ENCODE peak calls at places on chromosomes 4 and X, in six cellular contexts. One of them, this sample, is unnamed.

GRCh38 chr4:26766142-26766541 is 94.5 kb upstream of the STIM2 start:
- DNase-seq in tibial artery: no peak
- DNase-seq in suprapubic skin: no peak
- DNase-seq in RWPE2: no peak
- DNase-seq in uterus: no peak
- DNase-seq in H7: no peak
- DNase-seq in this sample: no peak

GRCh38 chr4:79576480-79576803 is 168.4 kb upstream of the GK2 start:
- DNase-seq in RWPE2: no peak
- DNase-seq in uterus: no peak
- DNase-seq in tibial artery: no peak
- DNase-seq in suprapubic skin: no peak
- DNase-seq in H7: peak; percentile 2
- DNase-seq in this sample: peak; percentile 65

GRCh38 chrX:39331062-39331704 is 529.9 kb downstream of the MID1IP1 start:
- DNase-seq in suprapubic skin: no peak
- DNase-seq in uterus: no peak
- DNase-seq in RWPE2: no peak
- DNase-seq in tibial artery: no peak
- DNase-seq in H7: no peak
- DNase-seq in this sample: no peak

GRCh38 chrX:151346931-151347543 is 50.0 kb upstream of the VMA21 start:
- DNase-seq in uterus: no peak
- DNase-seq in tibial artery: no peak
- DNase-seq in RWPE2: no peak
- DNase-seq in H7: no peak
- DNase-seq in suprapubic skin: no peak
- DNase-seq in this sample: no peak

GRCh38 chrX:17039826-17040225 is 93.4 kb downstream of the REPS2 start:
- DNase-seq in uterus: no peak
- DNase-seq in RWPE2: no peak
- DNase-seq in suprapubic skin: no peak
- DNase-seq in tibial artery: no peak
- DNase-seq in H7: no peak
- DNase-seq in this sample: no peak

GRCh38 chr4:160825644-160826338 is 1338.0 kb downstream of the FSTL5 start:
- DNase-seq in suprapubic skin: no peak
- DNase-seq in uterus: no peak
- DNase-seq in RWPE2: no peak
- DNase-seq in H7: no peak
- DNase-seq in tibial artery: no peak
- DNase-seq in this sample: no peak

GRCh38 chrX:151921292-151921691 is 8.6 kb downstream of the MAGEA4 start:
- DNase-seq in RWPE2: no peak
- DNase-seq in suprapubic skin: no peak
- DNase-seq in H7: no peak
- DNase-seq in tibial artery: no peak
- DNase-seq in uterus: no peak
- DNase-seq in this sample: no peak

GRCh38 chr4:176433983-176434382 is 114.2 kb downstream of the SPCS3 start:
- DNase-seq in H7: no peak
- DNase-seq in RWPE2: no peak
- DNase-seq in uterus: no peak
- DNase-seq in suprapubic skin: no peak
- DNase-seq in tibial artery: no peak
- DNase-seq in this sample: no peak

GRCh38 chr4:3673716-3674478 is 92.3 kb upstream of the ADRA2C start:
- DNase-seq in RWPE2: no peak
- DNase-seq in H7: no peak
- DNase-seq in suprapubic skin: peak; percentile 56
- DNase-seq in tibial artery: peak; percentile 31
- DNase-seq in uterus: no peak
- DNase-seq in this sample: no peak

GRCh38 chrX:41250867-41251266 is 83.1 kb upstream of the DDX3X start:
- DNase-seq in suprapubic skin: no peak
- DNase-seq in RWPE2: no peak
- DNase-seq in uterus: no peak
- DNase-seq in H7: no peak
- DNase-seq in tibial artery: no peak
- DNase-seq in this sample: no peak

GRCh38 chrX:39762266-39762841 is 335.4 kb downstream of the BCOR start:
- DNase-seq in suprapubic skin: no peak
- DNase-seq in uterus: no peak
- DNase-seq in tibial artery: no peak
- DNase-seq in RWPE2: no peak
- DNase-seq in H7: no peak
- DNase-seq in this sample: no peak

GRCh38 chr4:82865592-82865991 is 25.4 kb downstream of the SEC31A start:
- DNase-seq in uterus: no peak
- DNase-seq in RWPE2: no peak
- DNase-seq in tibial artery: no peak
- DNase-seq in H7: no peak
- DNase-seq in suprapubic skin: no peak
- DNase-seq in this sample: peak; percentile 95

GRCh38 chr4:152780267-152780811 is 585 bp downstream of the ARFIP1 start:
- DNase-seq in RWPE2: no peak
- DNase-seq in suprapubic skin: no peak
- DNase-seq in tibial artery: no peak
- DNase-seq in H7: no peak
- DNase-seq in uterus: no peak
- DNase-seq in this sample: no peak

GRCh38 chr4:121973791-121974190 is 21.9 kb upstream of the TRPC3 start:
- DNase-seq in H7: no peak
- DNase-seq in tibial artery: no peak
- DNase-seq in RWPE2: no peak
- DNase-seq in suprapubic skin: no peak
- DNase-seq in uterus: no peak
- DNase-seq in this sample: no peak

GRCh38 chr4:118732591-118733330 is 47.6 kb downstream of the METTL14 start:
- DNase-seq in suprapubic skin: no peak
- DNase-seq in H7: no peak
- DNase-seq in RWPE2: no peak
- DNase-seq in tibial artery: no peak
- DNase-seq in uterus: no peak
- DNase-seq in this sample: no peak

GRCh38 chr4:63620271-63620670 is 789.0 kb downstream of the TECRL start:
- DNase-seq in suprapubic skin: no peak
- DNase-seq in RWPE2: no peak
- DNase-seq in H7: no peak
- DNase-seq in uterus: no peak
- DNase-seq in tibial artery: no peak
- DNase-seq in this sample: no peak

GRCh38 chr4:125368161-125368560 is 53.4 kb downstream of the FAT4 start:
- DNase-seq in H7: no peak
- DNase-seq in RWPE2: no peak
- DNase-seq in tibial artery: no peak
- DNase-seq in uterus: no peak
- DNase-seq in suprapubic skin: no peak
- DNase-seq in this sample: peak; percentile 66

GRCh38 chr4:87057835-87058234 is 123.0 kb downstream of the AFF1 start:
- DNase-seq in tibial artery: no peak
- DNase-seq in uterus: no peak
- DNase-seq in suprapubic skin: no peak
- DNase-seq in RWPE2: no peak
- DNase-seq in H7: no peak
- DNase-seq in this sample: no peak

GRCh38 chr4:87060957-87061356 is 126.1 kb downstream of the AFF1 start:
- DNase-seq in H7: no peak
- DNase-seq in tibial artery: no peak
- DNase-seq in RWPE2: peak; percentile 60
- DNase-seq in uterus: no peak
- DNase-seq in suprapubic skin: no peak
- DNase-seq in this sample: no peak

GRCh38 chr4:87056884-87057283 is 122.1 kb downstream of the AFF1 start:
- DNase-seq in tibial artery: no peak
- DNase-seq in H7: no peak
- DNase-seq in RWPE2: no peak
- DNase-seq in uterus: no peak
- DNase-seq in suprapubic skin: no peak
- DNase-seq in this sample: no peak

GRCh38 chr4:87055340-87055739 is 120.5 kb downstream of the AFF1 start:
- DNase-seq in uterus: no peak
- DNase-seq in suprapubic skin: no peak
- DNase-seq in tibial artery: no peak
- DNase-seq in RWPE2: no peak
- DNase-seq in H7: no peak
- DNase-seq in this sample: peak; percentile 38

DNA sequence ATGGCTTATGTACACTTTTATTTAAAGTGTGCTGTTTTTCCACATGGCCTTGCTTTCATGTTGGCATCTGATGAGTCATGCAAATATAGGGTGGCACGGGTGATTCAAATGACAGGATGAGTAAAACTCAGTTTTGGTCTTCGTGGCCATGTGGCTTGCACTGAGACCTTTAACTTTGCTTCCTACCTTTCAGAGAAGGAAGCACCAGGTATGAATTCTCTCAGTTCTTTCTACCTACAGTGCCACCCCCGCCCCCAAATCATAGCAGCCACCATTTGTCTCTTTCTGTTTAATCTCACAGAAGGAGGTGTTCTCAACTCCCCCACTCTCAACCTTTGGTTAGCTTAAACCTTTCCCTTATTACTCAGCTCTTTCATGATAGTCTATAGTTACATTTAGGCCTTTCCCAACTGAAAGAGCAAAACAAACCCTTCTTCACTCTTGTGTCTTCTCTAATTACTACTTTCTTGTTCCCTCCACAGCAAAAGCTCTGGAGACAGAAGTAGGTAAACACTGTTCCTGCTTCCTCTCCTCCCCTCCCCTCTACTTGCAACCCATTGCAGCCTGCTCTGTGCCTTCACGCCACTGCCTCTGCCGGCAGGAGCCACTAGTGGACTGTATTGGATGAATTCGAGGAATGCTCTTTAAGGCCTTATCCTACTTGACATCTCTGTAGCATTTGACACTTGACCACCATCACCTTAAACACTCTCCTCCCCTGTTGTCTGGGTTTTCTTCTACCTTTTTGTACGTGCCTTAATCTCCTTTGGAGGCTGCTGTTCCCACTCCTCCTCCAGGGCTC is 123.7 kb downstream of the AFF1 start:
- DNase-seq in uterus: no peak
- DNase-seq in tibial artery: no peak
- DNase-seq in suprapubic skin: no peak
- DNase-seq in RWPE2: no peak
- DNase-seq in H7: peak; percentile 60
- DNase-seq in this sample: no peak
- H3K4me3 ChIP-seq in uterus: no peak overlapping the region
- H3K4me3 ChIP-seq in tibial artery: no peak overlapping the region
- H3K4me3 ChIP-seq in suprapubic skin: no peak overlapping the region
- H3K4me3 ChIP-seq in RWPE2: no peak overlapping the region
- H3K4me3 ChIP-seq in H7: no peak overlapping the region
- H3K4me3 ChIP-seq in this sample: no peak overlapping the region

GRCh38 chrX:124902953-124903352 is 416.7 kb upstream of the TEX13C start:
- DNase-seq in suprapubic skin: no peak
- DNase-seq in uterus: no peak
- DNase-seq in H7: no peak
- DNase-seq in RWPE2: no peak
- DNase-seq in tibial artery: no peak
- DNase-seq in this sample: no peak
- H3K27me3 ChIP-seq in suprapubic skin: no peaks in the 10 kb centered on the region
- H3K27me3 ChIP-seq in uterus: no peaks in the 10 kb centered on the region
- H3K27me3 ChIP-seq in H7: no peaks in the 10 kb centered on the region
- H3K27me3 ChIP-seq in RWPE2: no peaks in the 10 kb centered on the region
- H3K27me3 ChIP-seq in tibial artery: no peaks in the 10 kb centered on the region
- H3K27me3 ChIP-seq in this sample: no peaks in the 10 kb centered on the region

GRCh38 chr4:169617306-169617705 is 3.1 kb upstream of the CLCN3 start:
- DNase-seq in RWPE2: no peak
- DNase-seq in tibial artery: no peak
- DNase-seq in suprapubic skin: no peak
- DNase-seq in uterus: no peak
- DNase-seq in H7: no peak
- DNase-seq in this sample: no peak

GRCh38 chr4:169619518-169619957 is 840 bp upstream of the CLCN3 start:
- DNase-seq in tibial artery: no peak
- DNase-seq in RWPE2: no peak
- DNase-seq in suprapubic skin: no peak
- DNase-seq in uterus: peak; percentile 22
- DNase-seq in H7: peak; percentile 34
- DNase-seq in this sample: peak; percentile 65

GRCh38 chr4:169619958-169620845 is at the start of gene CLCN3:
- DNase-seq in H7: peak; percentile 94
- DNase-seq in tibial artery: peak; percentile 99
- DNase-seq in uterus: peak; percentile 98
- DNase-seq in RWPE2: peak; percentile 96
- DNase-seq in suprapubic skin: peak; percentile 98
- DNase-seq in this sample: peak; percentile 98

GRCh38 chr4:169618286-169618685 is 2.1 kb upstream of the CLCN3 start:
- DNase-seq in uterus: no peak
- DNase-seq in tibial artery: no peak
- DNase-seq in H7: no peak
- DNase-seq in suprapubic skin: no peak
- DNase-seq in RWPE2: no peak
- DNase-seq in this sample: no peak

DNA sequence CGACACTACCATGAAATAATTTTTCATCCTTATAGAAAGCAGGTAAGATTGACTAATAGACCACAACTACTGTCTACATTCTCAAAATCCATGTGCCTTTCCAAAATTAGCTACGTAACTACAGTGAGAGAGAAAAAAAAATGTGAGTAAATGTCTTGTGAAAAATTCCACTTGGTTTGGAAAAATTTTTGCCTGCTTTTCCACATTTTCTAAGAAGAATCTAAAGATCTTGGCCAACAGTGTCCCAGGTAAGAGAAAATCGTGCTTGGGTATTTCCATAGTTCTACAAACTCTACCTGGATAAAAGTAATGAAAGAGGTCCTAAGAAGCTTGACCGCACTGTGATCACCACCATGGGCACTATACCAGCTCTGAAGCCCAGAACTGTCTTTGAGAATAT is 1.4 kb upstream of the CLCN3 start:
- DNase-seq in RWPE2: no peak
- DNase-seq in H7: no peak
- DNase-seq in suprapubic skin: no peak
- DNase-seq in uterus: no peak
- DNase-seq in tibial artery: no peak
- DNase-seq in this sample: no peak
- H3K4me3 ChIP-seq in RWPE2: peak overlapping the region; percentile 62
- H3K4me3 ChIP-seq in H7: no peak overlapping the region
- H3K4me3 ChIP-seq in suprapubic skin: peak overlapping the region; percentile 62
- H3K4me3 ChIP-seq in uterus: no peak overlapping the region
- H3K4me3 ChIP-seq in tibial artery: peak overlapping the region; percentile 76
- H3K4me3 ChIP-seq in this sample: peak overlapping the region; percentile 75

DNA sequence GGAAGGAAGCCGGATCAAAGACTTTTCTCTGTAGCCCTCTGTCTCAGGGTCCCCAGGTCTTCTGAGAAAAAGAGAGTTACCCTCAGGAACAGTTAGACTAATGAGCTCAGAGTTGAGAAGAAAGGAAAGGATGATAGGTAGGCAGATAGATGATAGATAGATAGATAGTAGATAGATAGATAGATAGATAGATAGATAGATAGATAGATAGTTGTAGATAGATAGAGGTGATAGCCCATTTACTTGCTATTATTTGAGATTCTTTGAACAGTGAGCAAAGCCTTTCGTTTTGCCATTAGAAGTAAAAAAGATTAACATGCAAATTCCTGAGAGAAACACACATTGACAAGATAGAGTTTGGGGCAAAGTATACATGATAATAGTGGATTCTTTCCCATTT is 86.9 kb upstream of the KIT start:
- DNase-seq in suprapubic skin: no peak
- DNase-seq in RWPE2: no peak
- DNase-seq in uterus: no peak
- DNase-seq in H7: no peak
- DNase-seq in tibial artery: no peak
- DNase-seq in this sample: no peak
- H3K27me3 ChIP-seq in suprapubic skin: no peaks in the 10 kb centered on the region
- H3K27me3 ChIP-seq in RWPE2: no peaks in the 10 kb centered on the region
- H3K27me3 ChIP-seq in uterus: no peaks in the 10 kb centered on the region
- H3K27me3 ChIP-seq in H7: peaks cover 5% of the 10 kb centered on the region
- H3K27me3 ChIP-seq in tibial artery: no peaks in the 10 kb centered on the region
- H3K27me3 ChIP-seq in this sample: no peaks in the 10 kb centered on the region